ENCODE peak calls at places on chromosomes 13 and 19, in nine cellular contexts. X is GM06990; L is islet precursor cell; A is pancreas; V is dermis blood vessel endothelial cell; G is NCI-H524; N is stimulated activated naive CD4-positive, alpha-beta T cell treated with Interleukin-2 at 50 U/mL for 16 hours; P is ELR; S is AG08395. F is an unnamed sample.

GRCh38 chr19:14786421-14786851 is 8.1 kb upstream of the ADGRE2 start:
- DNase-seq in X (peak; percentile 52), L (peak; percentile 76), A (no peak), V (peak; percentile 25), G (peak; percentile 9), N (no peak), P (peak; percentile 26), S (peak; percentile 21), F (no peak)

GRCh38 chr19:53485046-53486004 is 17.8 kb downstream of the ZNF813 start:
- DNase-seq in X (no peak), L (no peak), A (no peak), V (no peak), G (no peak), N (no peak), P (no peak), S (no peak), F (no peak)

GRCh38 chr13:66014757-66015156 is 1215.4 kb downstream of the PCDH9 start:
- DNase-seq in X (no peak), L (no peak), A (no peak), V (no peak), G (no peak), N (no peak), P (peak; percentile 32), S (no peak), F (no peak)

GRCh38 chr19:38142176-38143035 is 81.6 kb downstream of the DPF1 start:
- DNase-seq in X (no peak), L (peak; percentile 82), A (peak; percentile 17), V (peak; percentile 69), G (peak; percentile 77), N (peak; percentile 16), P (peak; percentile 57), S (peak; percentile 83), F (peak; percentile 58)

GRCh38 chr19:47757617-47758432 is 12.5 kb downstream of the NOP53 start:
- DNase-seq in X (no peak), L (no peak), A (no peak), V (no peak), G (no peak), N (no peak), P (no peak), S (no peak), F (no peak)

GRCh38 chr13:78603240-78603947 is at the start of gene POU4F1:
- DNase-seq in X (peak; percentile 86), L (peak; percentile 93), A (no peak), V (peak; percentile 62), G (peak; percentile 90), N (peak; percentile 27), P (no peak), S (no peak), F (peak; percentile 87)

GRCh38 chr13:29522044-29522685 is 73.3 kb downstream of the SLC7A1 start:
- DNase-seq in X (no peak), L (peak; percentile 68), A (no peak), V (peak; percentile 70), G (no peak), N (no peak), P (peak; percentile 98), S (peak; percentile 93), F (no peak)

GRCh38 chr19:50203281-50204080 is at the start of gene MYH14:
- DNase-seq in X (no peak), L (peak; percentile 95), A (peak; percentile 97), V (peak; percentile 74), G (no peak), N (no peak), P (no peak), S (peak; percentile 16), F (no peak)

GRCh38 chr13:42652642-42653415 is 78.9 kb downstream of the TNFSF11 start:
- DNase-seq in X (no peak), L (peak; percentile 70), A (no peak), V (no peak), G (no peak), N (no peak), P (no peak), S (no peak), F (no peak)

GRCh38 chr19:32309711-32310390 is 35.6 kb upstream of the ZNF507 start:
- DNase-seq in X (no peak), L (no peak), A (no peak), V (no peak), G (no peak), N (no peak), P (no peak), S (peak; percentile 6), F (no peak)

GRCh38 chr19:50308991-50309390 is 20.2 kb downstream of the KCNC3 start:
- DNase-seq in X (no peak), L (no peak), A (no peak), V (no peak), G (no peak), N (no peak), P (no peak), S (no peak), F (no peak)

F was measured in activated naive CD4-positive, alpha-beta T cell treated with anti-CD3 and anti-CD28 coated beads, Interleukin-2, amount 10 ng/mL, durations not matched to agents 7 days and 5 days.